ENCODE peak calls at places on chromosomes 1 and 21, in six cellular contexts. Y is IMR-90, U is H9, D is mesenchymal stem cell, T is trophoblast cell, G is H1. A is an unnamed sample.

GRCh38 chr1:167064622-167065021 is 25.6 kb downstream of the GPA33 start:
- DNase-seq in Y (no peak), U (no peak), D (no peak), T (no peak), G (no peak), A (no peak)

GRCh38 chr1:168386949-168387586 is 106.4 kb downstream of the TBX19 start:
- DNase-seq in Y (no peak), U (peak; percentile 81), D (no peak), T (peak; percentile 79), G (no peak), A (peak; percentile 20)

GRCh38 chr1:39685071-39685470 is 6.2 kb downstream of the HPCAL4 start:
- DNase-seq in Y (no peak), U (no peak), D (no peak), T (no peak), G (no peak), A (no peak)

GRCh38 chr1:156671804-156672203 is 5.4 kb downstream of the NES start:
- DNase-seq in Y (no peak), U (no peak), D (no peak), T (no peak), G (no peak), A (no peak)

GRCh38 chr1:222028151-222028550 is 286.3 kb upstream of the DUSP10 start:
- DNase-seq in Y (no peak), U (no peak), D (no peak), T (no peak), G (no peak), A (no peak)

GRCh38 chr1:241460098-241460873 is 59.3 kb downstream of the FH start:
- DNase-seq in Y (no peak), U (no peak), D (no peak), T (no peak), G (no peak), A (no peak)

GRCh38 chr21:35575280-35575915 is 484.9 kb downstream of the SETD4 start:
- DNase-seq in Y (peak; percentile 96), U (no peak), D (peak; percentile 81), T (peak; percentile 75), G (no peak), A (no peak)

GRCh38 chr21:33396966-33397365 is 6.2 kb upstream of the IFNGR2 start:
- DNase-seq in Y (peak; percentile 82), U (no peak), D (peak; percentile 77), T (no peak), G (no peak), A (no peak)

GRCh38 chr1:20538760-20539551 is 13.4 kb upstream of the FAM43B start:
- DNase-seq in Y (no peak), U (no peak), D (no peak), T (no peak), G (no peak), A (no peak)

GRCh38 chr1:243903904-243904303 is 53.9 kb upstream of the AKT3 start:
- DNase-seq in Y (peak; percentile 44), U (no peak), D (peak; percentile 30), T (peak; percentile 43), G (no peak), A (no peak)

GRCh38 chr1:112063781-112064180 is 74.3 kb upstream of the KCND3 start:
- DNase-seq in Y (no peak), U (no peak), D (no peak), T (no peak), G (no peak), A (no peak)

GRCh38 chr1:85448358-85448757 is 16.6 kb downstream of the DDAH1 start:
- DNase-seq in Y (peak; percentile 66), U (no peak), D (peak; percentile 46), T (no peak), G (no peak), A (no peak)

GRCh38 chr1:34532113-34532512 is 222.7 kb upstream of the GJB5 start:
- DNase-seq in Y (no peak), U (no peak), D (no peak), T (no peak), G (no peak), A (no peak)

GRCh38 chr1:51551081-51551480 is 32.0 kb upstream of the EPS15 start:
- DNase-seq in Y (no peak), U (no peak), D (no peak), T (no peak), G (no peak), A (no peak)

GRCh38 chr1:218182455-218182854 is 102.6 kb upstream of the RRP15 start:
- DNase-seq in Y (no peak), U (no peak), D (no peak), T (no peak), G (no peak), A (no peak)

GRCh38 chr1:226083303-226084101 is 21.0 kb downstream of the H3-3A start:
- DNase-seq in Y (peak; percentile 60), U (peak; percentile 91), D (peak; percentile 83), T (peak; percentile 84), G (no peak), A (peak; percentile 83)

GRCh38 chr1:43711524-43712386 is 4.4 kb downstream of the ST3GAL3 start:
- DNase-seq in Y (peak; percentile 91), U (no peak), D (peak; percentile 81), T (peak; percentile 70), G (no peak), A (no peak)

GRCh38 chr1:58976294-58976693 is 192.4 kb upstream of the JUN start:
- DNase-seq in Y (no peak), U (no peak), D (no peak), T (no peak), G (no peak), A (no peak)

GRCh38 chr1:179812501-179813292 is 64.9 kb downstream of the TOR1AIP2 start:
- DNase-seq in Y (peak; percentile 19), U (no peak), D (no peak), T (no peak), G (no peak), A (no peak)

GRCh38 chr1:164561461-164561860 is 2.5 kb downstream of the PBX1 start:
- DNase-seq in Y (no peak), U (no peak), D (no peak), T (no peak), G (no peak), A (no peak)

GRCh38 chr1:97507863-97508262 is 413.0 kb downstream of the DPYD start:
- DNase-seq in Y (no peak), U (no peak), D (no peak), T (no peak), G (no peak), A (no peak)

GRCh38 chr1:234768171-234768568 is 158.2 kb upstream of the IRF2BP2 start:
- DNase-seq in Y (no peak), U (no peak), D (no peak), T (no peak), G (no peak), A (no peak)

GRCh38 chr1:35642472-35642955 is 1.2 kb upstream of the PSMB2 start:
- DNase-seq in Y (no peak), U (peak; percentile 34), D (no peak), T (no peak), G (no peak), A (no peak)

GRCh38 chr1:145871994-145872411 is 13.1 kb upstream of the PIAS3 start:
- DNase-seq in Y (peak; percentile 46), U (peak; percentile 68), D (peak; percentile 43), T (no peak), G (no peak), A (no peak)

GRCh38 chr1:218351617-218352438 is 6.7 kb downstream of the TGFB2 start:
- DNase-seq in Y (peak; percentile 66), U (peak; percentile 54), D (peak; percentile 50), T (peak; percentile 39), G (no peak), A (no peak)

GRCh38 chr1:85407978-85408377 is 57.0 kb downstream of the DDAH1 start:
- DNase-seq in Y (no peak), U (no peak), D (no peak), T (no peak), G (no peak), A (no peak)

GRCh38 chr1:20080441-20081330 is 10.7 kb downstream of the PLA2G5 start:
- DNase-seq in Y (no peak), U (no peak), D (no peak), T (no peak), G (no peak), A (no peak)

GRCh38 chr1:47554082-47554481 is 116.2 kb downstream of the FOXD2 start:
- DNase-seq in Y (no peak), U (no peak), D (no peak), T (no peak), G (no peak), A (no peak)

GRCh38 chr1:186985889-186986491 is 157.2 kb downstream of the PLA2G4A start:
- DNase-seq in Y (peak; percentile 78), U (no peak), D (peak; percentile 78), T (peak; percentile 85), G (no peak), A (peak; percentile 45)

GRCh38 chr1:98688110-98688739 is 26.7 kb downstream of the SNX7 start:
- DNase-seq in Y (no peak), U (no peak), D (no peak), T (no peak), G (no peak), A (no peak)
- H4K91ac ChIP-seq in Y (no peak overlapping the region), U (no peak overlapping the region), D (no peak overlapping the region), T (no peak overlapping the region), G (no peak overlapping the region), A (no peak overlapping the region)

GRCh38 chr1:23589506-23589872 is 30.2 kb upstream of the ID3 start:
- DNase-seq in Y (no peak), U (no peak), D (no peak), T (no peak), G (no peak), A (no peak)
- H3K4ac ChIP-seq in Y (peak overlapping the region; percentile 93), U (no peak overlapping the region), D (no peak overlapping the region), T (no peak overlapping the region), G (no peak overlapping the region), A (no peak overlapping the region)

DNA sequence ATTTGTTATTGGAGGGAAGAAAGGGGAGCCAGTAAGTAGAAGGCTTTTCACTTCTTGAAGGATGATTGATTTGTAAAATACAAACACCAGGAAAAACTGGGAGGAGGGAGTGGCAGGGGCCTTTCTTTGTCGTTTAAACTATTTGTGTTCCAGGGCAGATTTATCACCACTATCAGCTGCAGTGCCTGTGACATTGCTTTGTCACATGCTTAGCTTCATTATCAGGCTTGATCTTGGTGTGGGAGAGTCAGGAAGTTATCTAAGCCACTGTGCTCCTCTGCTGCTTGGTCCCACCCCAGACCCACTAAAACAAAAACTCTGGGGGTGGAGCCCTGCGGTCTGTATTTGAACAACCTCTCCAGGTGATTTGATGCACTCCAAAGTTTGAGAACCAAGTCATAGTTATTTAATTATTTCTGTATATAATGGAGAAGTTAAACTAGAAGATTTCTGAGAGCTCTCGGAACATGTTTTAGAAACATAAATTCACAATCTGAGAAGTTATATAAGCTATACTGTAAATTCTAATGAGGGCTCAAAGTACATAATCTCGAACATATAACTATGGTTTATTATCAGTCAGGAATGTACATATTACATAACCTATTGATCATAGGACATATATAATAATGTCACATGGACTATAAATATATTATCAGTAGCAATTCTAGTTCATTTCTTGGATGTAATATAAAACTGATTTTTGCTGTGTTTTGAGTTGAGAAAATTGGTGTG is 87.9 kb downstream of the CDC14A start:
- DNase-seq in Y (no peak), U (no peak), D (no peak), T (peak; percentile 67), G (no peak), A (no peak)
- H4K91ac ChIP-seq in Y (no peak overlapping the region), U (no peak overlapping the region), D (no peak overlapping the region), T (no peak overlapping the region), G (no peak overlapping the region), A (no peak overlapping the region)

DNA sequence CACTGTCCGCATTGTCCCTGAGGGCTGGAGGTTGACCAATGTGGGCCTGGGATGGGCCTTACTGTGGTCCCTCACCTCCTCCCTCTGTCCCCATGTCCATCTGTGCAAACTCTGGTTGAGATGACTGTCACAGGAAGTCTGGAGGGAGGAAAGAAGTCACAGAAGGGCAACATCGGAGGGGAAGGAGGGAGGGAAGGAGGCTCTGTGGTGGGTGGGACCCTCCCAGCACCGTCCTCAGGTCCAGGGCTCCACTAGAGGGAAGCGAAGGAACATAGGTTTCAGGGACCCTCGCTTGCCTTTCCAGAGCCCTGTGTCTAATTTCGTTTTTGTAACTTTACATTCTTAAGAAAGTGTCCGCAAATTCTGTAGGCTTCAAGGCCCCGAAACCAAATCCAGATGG is 111.3 kb upstream of the SLC44A3 start:
- DNase-seq in Y (no peak), U (no peak), D (no peak), T (no peak), G (no peak), A (no peak)
- H3K4ac ChIP-seq in Y (peak overlapping the region; percentile 94), U (no peak overlapping the region), D (peak overlapping the region; percentile 7), T (no peak overlapping the region), G (no peak overlapping the region), A (no peak overlapping the region)